ENCODE peak calls at places on chromosomes 11 and 22, in ten cellular contexts. Z is pancreas; S is CD4-positive, alpha-beta memory T cell; O is uterus; H is cardiac muscle cell; V is lower lobe of right lung; T is small intestine; J is left lung; W is brain microvascular endothelial cell; M is Peyer's patch. G is an unnamed sample. For H3K36me3, the result is how much of the 10 kb centered on the place peaks cover.

GRCh38 chr11:67268036-67268683 is 1.9 kb downstream of the GRK2 start:
- DNase-seq in W (no peak), H (no peak), T (no peak), O (no peak), M (peak), Z (no peak), V (peak), S (peak), J (peak), G (no peak)

GRCh38 chr11:109697140-109697843 is 275.3 kb downstream of the C11orf87 start:
- DNase-seq in H (peak), T (peak), M (no peak), Z (no peak), J (no peak), O (no peak), S (no peak), V (no peak), W (peak), G (peak)

GRCh38 chr11:114977596-114977995 is 299.3 kb downstream of the NXPE2 start:
- DNase-seq in H (no peak), T (no peak), M (no peak), W (no peak), J (no peak), Z (no peak), S (no peak), O (no peak), V (no peak), G (no peak)

GRCh38 chr22:46069518-46070214 is 80.7 kb upstream of the PPARA start:
- DNase-seq in V (peak), J (peak), T (peak), S (no peak), H (peak), Z (peak), M (peak), W (peak), O (peak), G (no peak)

GRCh38 chr11:73229321-73230275 is 11.5 kb downstream of the P2RY2 start:
- DNase-seq in S (no peak), J (peak), W (no peak), T (no peak), Z (no peak), M (no peak), O (peak), V (no peak), H (no peak), G (no peak)

GRCh38 chr11:124482362-124483147 is 37.1 kb upstream of the OR8B8 start:
- DNase-seq in V (no peak), Z (no peak), O (no peak), J (no peak), H (peak), S (no peak), T (no peak), M (no peak), W (peak), G (no peak)

GRCh38 chr22:44193537-44193896 is 12.8 kb downstream of the PARVG start:
- DNase-seq in M (no peak), O (no peak), Z (no peak), T (no peak), J (no peak), V (no peak), S (no peak), W (no peak), H (no peak), G (no peak)

GRCh38 chr11:87432006-87432405 is 394.3 kb downstream of the TMEM135 start:
- DNase-seq in W (no peak), H (no peak), J (no peak), M (no peak), T (no peak), Z (no peak), O (peak), S (no peak), V (no peak), G (no peak)

GRCh38 chr11:55342901-55343300 is at the start of gene OR4A16:
- DNase-seq in Z (no peak), M (no peak), J (no peak), S (no peak), O (no peak), T (no peak), W (no peak), H (no peak), V (no peak), G (no peak)

GRCh38 chr11:41498726-41499125 is 39.3 kb upstream of the LRRC4C start:
- DNase-seq in H (peak), O (no peak), S (no peak), J (no peak), Z (no peak), M (no peak), T (no peak), V (no peak), W (no peak), G (no peak)

GRCh38 chr11:32312206-32312817 is 123.0 kb downstream of the WT1 start:
- DNase-seq in S (no peak), H (peak), T (no peak), Z (no peak), J (no peak), V (no peak), M (no peak), O (no peak), W (peak), G (no peak)

GRCh38 chr22:31650391-31650790 is 11.6 kb downstream of the PISD start:
- DNase-seq in T (no peak), W (peak), J (no peak), V (no peak), H (peak), M (no peak), Z (no peak), S (no peak), O (no peak), G (peak)

DNA sequence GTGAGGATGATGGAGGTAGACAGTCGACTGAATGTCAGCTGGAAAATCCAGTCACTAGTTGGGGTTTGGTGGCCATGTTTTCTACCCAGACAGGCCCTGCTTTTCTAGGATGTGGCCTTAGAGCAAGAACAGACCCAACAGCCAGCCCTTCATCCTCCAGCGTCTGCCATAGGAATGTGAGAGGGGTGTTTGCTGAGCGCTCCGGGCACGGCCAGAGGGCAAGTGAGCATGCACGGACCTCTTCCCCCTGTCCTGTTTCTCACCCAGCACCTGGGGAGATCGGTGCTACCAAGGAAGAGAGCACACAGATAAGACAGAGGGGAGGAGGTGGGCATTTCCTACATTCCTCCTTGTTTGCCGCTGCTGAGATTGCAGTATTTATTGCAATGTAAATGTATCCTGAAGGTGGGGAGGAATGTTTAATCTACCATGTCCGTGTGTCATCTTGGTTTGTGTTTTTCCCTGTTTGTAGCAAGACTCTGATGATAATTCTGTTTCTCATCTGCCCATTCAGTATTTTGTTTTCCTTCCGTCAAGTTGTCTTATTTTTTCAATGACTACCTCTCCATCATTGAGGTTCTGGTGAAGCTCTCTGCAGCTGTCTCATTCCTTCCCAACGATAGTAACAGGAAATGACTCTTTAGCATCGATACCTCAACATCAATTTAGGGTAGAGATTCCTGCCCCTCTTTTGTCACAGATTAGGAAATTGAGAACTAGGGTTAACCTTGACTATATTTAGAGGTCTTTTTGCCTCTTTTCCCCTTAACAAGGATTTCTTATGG is 4.9 kb upstream of the ATF4 start:
- DNase-seq in T (no peak), Z (no peak), V (peak), O (no peak), J (no peak), S (no peak), W (no peak), M (no peak), H (no peak), G (no peak)
- H3K36me3 ChIP-seq in T (under half), Z (under half), V (half or more), O (under half), J (under half), S (under half), W (under half), M (under half), H (under half), G (under half)

GRCh38 chr11:47603295-47603694 is 9.1 kb upstream of the C1QTNF4 start:
- DNase-seq in H (no peak), T (no peak), O (no peak), M (no peak), V (no peak), S (no peak), Z (no peak), J (no peak), W (no peak), G (no peak)
- H3K36me3 ChIP-seq in H (under half), T (under half), O (under half), M (under half), V (under half), S (under half), Z (under half), J (under half), W (under half), G (under half)

GRCh38 chr22:19061471-19062138 is 60.6 kb downstream of the DGCR2 start:
- DNase-seq in M (no peak), W (no peak), O (no peak), S (no peak), T (no peak), J (no peak), Z (peak), H (no peak), V (peak), G (no peak)

GRCh38 chr22:19058713-19059451 is 63.3 kb downstream of the DGCR2 start:
- DNase-seq in H (no peak), W (no peak), Z (peak), M (no peak), O (no peak), T (no peak), S (no peak), J (no peak), V (peak), G (no peak)

GRCh38 chr22:19057999-19058491 is 64.2 kb downstream of the DGCR2 start:
- DNase-seq in H (no peak), V (peak), Z (peak), T (no peak), W (no peak), J (no peak), M (no peak), O (no peak), S (no peak), G (no peak)

GRCh38 chr22:19060356-19061009 is 61.7 kb downstream of the DGCR2 start:
- DNase-seq in V (peak), J (no peak), H (no peak), O (no peak), Z (peak), W (peak), T (no peak), S (no peak), M (no peak), G (no peak)

DNA sequence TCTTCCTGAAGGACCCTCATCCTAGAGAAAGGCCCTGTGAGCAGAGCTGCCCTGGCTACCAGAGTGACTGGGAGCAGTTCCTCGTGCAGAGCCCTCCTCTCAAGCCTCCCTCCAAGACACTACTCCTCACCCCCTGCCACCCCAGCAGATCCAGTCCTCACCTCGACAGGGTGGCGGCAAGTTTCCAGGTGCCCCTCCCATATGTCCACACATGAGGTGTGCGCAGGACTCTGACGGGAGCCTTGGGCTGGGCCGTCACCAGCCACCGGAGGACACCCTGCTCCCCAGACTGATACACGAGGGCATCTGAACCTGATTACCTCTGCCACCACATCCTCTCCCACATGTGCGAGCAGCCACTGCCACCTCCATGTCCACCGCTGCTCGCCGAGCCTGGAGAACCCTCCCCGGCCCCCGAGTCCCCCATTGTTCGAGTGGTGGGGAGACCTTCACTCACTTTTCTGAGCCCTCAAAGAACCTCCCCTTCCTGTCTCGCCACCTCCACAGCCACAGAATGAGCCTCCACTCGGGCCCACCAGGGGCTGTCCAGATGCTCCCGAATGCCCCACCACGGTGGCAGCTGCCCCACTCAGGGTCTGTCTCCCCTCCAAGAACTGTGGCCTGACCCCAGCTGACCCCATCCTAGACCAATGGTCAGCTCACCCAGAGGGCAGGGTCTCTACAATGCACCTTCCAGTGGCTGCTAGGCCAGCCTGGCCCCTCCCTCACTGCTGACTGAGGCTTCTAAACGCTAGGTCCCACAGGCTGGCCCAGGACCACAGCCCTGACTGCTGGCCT is 62.5 kb downstream of the DGCR2 start:
- DNase-seq in V (peak), J (no peak), T (no peak), W (no peak), O (no peak), S (no peak), Z (peak), M (no peak), H (no peak), G (no peak)
- H3K36me3 ChIP-seq in V (half or more), J (under half), T (under half), W (under half), O (under half), S (half or more), Z (under half), M (under half), H (under half), G (under half)

GRCh38 chr22:24566899-24567511 is 11.2 kb downstream of the SNRPD3 start:
- DNase-seq in W (no peak), H (peak), Z (no peak), O (no peak), T (no peak), J (no peak), S (no peak), M (no peak), V (no peak), G (no peak)
- H3K36me3 ChIP-seq in W (under half), H (under half), Z (under half), O (under half), T (under half), J (under half), S (under half), M (under half), V (half or more), G (under half)

GRCh38 chr22:20061481-20061861 is 18.6 kb upstream of the DGCR8 start:
- DNase-seq in H (peak), O (no peak), T (no peak), J (no peak), S (no peak), M (no peak), W (no peak), Z (no peak), V (no peak), G (no peak)
- H3K36me3 ChIP-seq in H (under half), O (under half), T (under half), J (under half), S (under half), M (under half), W (under half), Z (under half), V (half or more), G (under half)

GRCh38 chr11:1889941-1890855 is 1.5 kb downstream of the PRR33 start:
- DNase-seq in W (no peak), Z (no peak), O (peak), J (peak), M (no peak), T (no peak), H (no peak), V (no peak), S (no peak), G (no peak)

GRCh38 chr11:1888347-1888753 is 3.3 kb downstream of the PRR33 start:
- DNase-seq in S (no peak), J (peak), T (no peak), O (no peak), Z (no peak), V (no peak), H (no peak), W (no peak), M (no peak), G (no peak)

GRCh38 chr11:1888811-1889526 is 2.7 kb downstream of the PRR33 start:
- DNase-seq in M (peak), T (peak), O (peak), W (no peak), S (peak), H (no peak), J (peak), V (peak), Z (no peak), G (no peak)

GRCh38 chr11:1889527-1889930 is 2.2 kb downstream of the PRR33 start:
- DNase-seq in O (no peak), J (peak), S (no peak), T (no peak), V (no peak), H (no peak), W (no peak), M (no peak), Z (no peak), G (no peak)

GRCh38 chr11:1887451-1888346 is 4.0 kb downstream of the PRR33 start:
- DNase-seq in S (no peak), H (no peak), O (no peak), J (peak), T (no peak), Z (no peak), M (no peak), W (no peak), V (no peak), G (no peak)
- H3K36me3 ChIP-seq in S (under half), H (under half), O (under half), J (under half), T (under half), Z (under half), M (under half), W (under half), V (under half), G (under half)

GRCh38 chr11:28619870-28620540 is 511.8 kb downstream of the METTL15 start:
- DNase-seq in H (peak), M (no peak), O (no peak), T (no peak), Z (no peak), W (peak), V (no peak), S (no peak), J (no peak), G (no peak)
- H3K36me3 ChIP-seq in H (under half), M (under half), O (under half), T (under half), Z (under half), W (under half), V (under half), S (under half), J (under half), G (under half)